ENCODE peak calls at places on chromosomes 13 and 19, in four cellular contexts. O is pancreas, T is thoracic aorta, N is left ventricle myocardium inferior. A is an unnamed sample.

GRCh38 chr19:3058009-3058820 is 4.1 kb downstream of the TLE5 start:
- DNase-seq in N (no peak), T (no peak), O (no peak), A (no peak)

GRCh38 chr19:3606690-3607289 is at the start of gene TBXA2R:
- DNase-seq in N (peak; percentile 81), O (peak; percentile 64), T (peak; percentile 52), A (peak; percentile 90)

GRCh38 chr19:42091300-42092266 is 15.6 kb downstream of the ZNF574 start:
- DNase-seq in N (no peak), O (no peak), T (no peak), A (no peak)

GRCh38 chr13:39284801-39285388 is 246.6 kb downstream of the NHLRC3 start:
- DNase-seq in N (peak; percentile 27), O (no peak), T (no peak), A (no peak)

GRCh38 chr13:99272481-99272880 is 14.3 kb upstream of the GPR18 start:
- DNase-seq in O (no peak), T (no peak), N (no peak), A (no peak)

GRCh38 chr19:44820648-44821609 is 12.0 kb downstream of the BCAM start:
- DNase-seq in N (peak; percentile 79), T (peak; percentile 58), O (peak; percentile 28), A (no peak)

GRCh38 chr13:73101608-73102007 is 42.8 kb downstream of the KLF5 start:
- DNase-seq in O (no peak), T (no peak), N (no peak), A (no peak)

GRCh38 chr19:56076413-56076998 is 44.6 kb downstream of the ZNF787 start:
- DNase-seq in O (no peak), N (no peak), T (no peak), A (peak; percentile 67)

GRCh38 chr19:58516964-58517833 is 2.4 kb downstream of the ZBTB45 start:
- DNase-seq in N (no peak), T (no peak), O (peak; percentile 51), A (no peak)

GRCh38 chr13:43876366-43876765 is 3.2 kb downstream of the CCDC122 start:
- DNase-seq in T (no peak), O (no peak), N (no peak), A (no peak)

GRCh38 chr19:6876790-6877189 is 10.6 kb upstream of the ADGRE1 start:
- DNase-seq in O (no peak), T (no peak), N (no peak), A (no peak)

GRCh38 chr13:64127192-64127591 is 2711.5 kb upstream of the PCDH20 start:
- DNase-seq in N (no peak), O (no peak), T (no peak), A (no peak)

GRCh38 chr19:48720613-48721296 is 1.2 kb upstream of the MAMSTR start:
- DNase-seq in O (peak; percentile 95), T (peak; percentile 100), N (peak; percentile 98), A (peak; percentile 99)

GRCh38 chr19:12785431-12786011 is 5.8 kb upstream of the JUNB start:
- DNase-seq in O (no peak), T (no peak), N (no peak), A (no peak)

GRCh38 chr13:106378263-106378662 is 157.2 kb downstream of the EFNB2 start:
- DNase-seq in O (no peak), T (no peak), N (no peak), A (no peak)

GRCh38 chr19:10565028-10565566 is 713 bp downstream of the KRI1 start:
- DNase-seq in T (no peak), O (peak; percentile 53), N (no peak), A (peak; percentile 89)

GRCh38 chr13:30364133-30364532 is 56.8 kb upstream of the KATNAL1 start:
- DNase-seq in N (no peak), O (no peak), T (no peak), A (no peak)

GRCh38 chr13:30363725-30364124 is 56.4 kb upstream of the KATNAL1 start:
- DNase-seq in T (no peak), O (no peak), N (no peak), A (no peak)

GRCh38 chr13:30364876-30365275 is 57.4 kb upstream of the UBE2L5 start:
- DNase-seq in N (no peak), O (no peak), T (no peak), A (no peak)

GRCh38 chr13:30362005-30362788 is 54.8 kb upstream of the KATNAL1 start:
- DNase-seq in T (no peak), N (no peak), O (no peak), A (no peak)

GRCh38 chr13:30362869-30363268 is 55.5 kb upstream of the KATNAL1 start:
- DNase-seq in O (no peak), N (peak; percentile 33), T (no peak), A (peak; percentile 30)
- TF ChIP-seq CTCF in O (no peak), N (no peak), T (no peak), A (no peak)

DNA sequence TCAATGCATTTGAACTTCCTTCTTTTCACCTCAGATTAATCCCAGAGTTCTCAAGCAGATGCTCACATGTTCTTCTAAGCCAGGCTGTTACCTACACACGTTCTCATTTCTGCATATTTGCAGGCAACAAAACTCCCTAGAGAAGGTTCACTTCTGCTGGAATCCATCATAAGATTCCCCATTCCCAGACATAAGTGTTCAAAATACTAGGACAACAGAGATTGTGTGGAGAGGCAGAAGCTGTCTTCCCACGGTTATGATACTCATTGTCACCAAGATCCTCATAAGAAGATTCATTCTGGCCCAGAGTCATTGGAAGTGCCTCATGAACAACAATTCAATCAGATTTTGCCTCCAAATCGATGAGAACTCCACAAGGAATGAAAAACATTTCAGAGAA is 931.6 kb upstream of the MIR17HG start:
- DNase-seq in N (no peak), O (no peak), T (no peak), A (no peak)
- H3K27ac ChIP-seq in N (no peak overlapping the region), O (no peak overlapping the region), T (no peak overlapping the region), A (no peak overlapping the region)

GRCh38 chr19:18715416-18715815 is 31.9 kb downstream of the CRTC1 start:
- DNase-seq in N (no peak), T (no peak), O (no peak), A (no peak)
- TF ChIP-seq CTCF in N (no peak), T (no peak), O (no peak), A (no peak)

GRCh38 chr13:109254271-109254670 is 532.1 kb downstream of the IRS2 start:
- DNase-seq in T (no peak), N (no peak), O (no peak), A (peak; percentile 43)

GRCh38 chr13:109256866-109257760 is 529.3 kb downstream of the IRS2 start:
- DNase-seq in T (no peak), N (no peak), O (no peak), A (no peak)

GRCh38 chr13:109253316-109253715 is 533.1 kb downstream of the IRS2 start:
- DNase-seq in N (no peak), T (no peak), O (no peak), A (no peak)

GRCh38 chr13:109251958-109252357 is 534.4 kb downstream of the IRS2 start:
- DNase-seq in O (no peak), T (no peak), N (no peak), A (no peak)

DNA sequence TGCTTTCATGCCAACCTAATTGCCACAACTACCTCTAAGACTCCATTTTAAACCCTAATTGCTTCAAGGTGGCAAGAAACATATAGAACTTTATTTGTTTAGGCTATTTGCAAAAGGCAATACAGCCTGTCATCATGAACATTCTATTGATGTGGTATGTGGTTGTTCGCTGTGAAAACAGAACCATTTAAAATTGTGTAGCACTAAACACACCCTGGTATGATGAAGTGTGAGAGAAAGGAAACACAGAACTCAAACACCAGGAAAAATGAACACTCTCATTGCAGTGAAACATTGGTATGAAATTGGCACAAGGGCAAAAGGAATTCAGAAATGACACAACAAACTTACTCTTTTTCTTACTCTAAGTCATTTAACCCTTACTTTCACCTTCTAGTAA is 530.9 kb downstream of the IRS2 start:
- DNase-seq in T (no peak), O (no peak), N (no peak), A (no peak)
- H3K27ac ChIP-seq in T (no peak overlapping the region), O (no peak overlapping the region), N (peak overlapping the region; percentile 21), A (no peak overlapping the region)

GRCh38 chr19:1018932-1019615 is 1.8 kb downstream of the TMEM259 start:
- DNase-seq in O (peak; percentile 42), N (peak; percentile 15), T (no peak), A (no peak)
- TF ChIP-seq CTCF in O (no peak), N (no peak), T (no peak), A (no peak)

GRCh38 chr19:18507021-18507726 is 14.7 kb downstream of the ELL start:
- DNase-seq in N (peak; percentile 65), T (no peak), O (no peak), A (no peak)

GRCh38 chr19:18507727-18508440 is 14.0 kb downstream of the ELL start:
- DNase-seq in T (no peak), N (peak; percentile 55), O (no peak), A (no peak)

GRCh38 chr19:18506545-18506944 is 15.3 kb downstream of the ELL start:
- DNase-seq in N (no peak), O (no peak), T (no peak), A (no peak)

GRCh38 chr19:18510216-18510615 is 11.7 kb downstream of the ELL start:
- DNase-seq in N (no peak), T (no peak), O (no peak), A (no peak)

GRCh38 chr19:18508585-18508984 is 13.3 kb downstream of the ELL start:
- DNase-seq in T (no peak), O (no peak), N (no peak), A (no peak)
- H3K27ac ChIP-seq in T (no peak overlapping the region), O (no peak overlapping the region), N (peak overlapping the region; percentile 94), A (no peak overlapping the region)

GRCh38 chr13:75226092-75226491 is 255.9 kb downstream of the TBC1D4 start:
- DNase-seq in T (no peak), N (no peak), O (no peak), A (no peak)
- TF ChIP-seq CTCF in T (no peak), N (no peak), O (no peak), A (no peak)

A was measured in WERI-Rb-1.